ENCODE peak calls at places on chromosome 9, in nine cellular contexts. B is astrocyte of the spinal cord; P is SK-N-SH; I is breast epithelium; N is CD4-positive, alpha-beta memory T cell; U is GM23248; Q is naive thymus-derived CD4-positive, alpha-beta T cell; F is kidney epithelial cell; Z is IMR-90. L is an unnamed sample.

GRCh38 chr9:117121331-117121730 is 293.5 kb downstream of the ASTN2 start:
- DNase-seq in Z (no peak), I (no peak), P (no peak), F (no peak), Q (no peak), U (no peak), N (no peak), B (no peak), L (no peak)

GRCh38 chr9:113568081-113568435 is 104.5 kb downstream of the RGS3 start:
- DNase-seq in Q (no peak), I (no peak), U (no peak), B (no peak), P (no peak), N (no peak), Z (no peak), F (no peak), L (no peak)

GRCh38 chr9:125277411-125277810 is 15.8 kb downstream of the GAPVD1 start:
- DNase-seq in B (no peak), P (no peak), Z (no peak), U (no peak), Q (no peak), F (no peak), N (no peak), I (no peak), L (no peak)

GRCh38 chr9:129520981-129521380 is 99.9 kb downstream of the C9orf50 start:
- DNase-seq in N (no peak), U (no peak), I (no peak), Z (no peak), Q (no peak), F (no peak), B (no peak), P (no peak), L (no peak)

GRCh38 chr9:123825337-123825736 is 104.6 kb downstream of the DENND1A start:
- DNase-seq in B (peak), I (no peak), N (no peak), U (peak), F (no peak), Q (no peak), P (no peak), Z (peak), L (no peak)

GRCh38 chr9:3741729-3742128 is 215.9 kb upstream of the RFX3 start:
- DNase-seq in U (no peak), B (no peak), I (no peak), P (no peak), Q (no peak), Z (no peak), N (no peak), F (no peak), L (no peak)

GRCh38 chr9:6495484-6495883 is 82.5 kb downstream of the UHRF2 start:
- DNase-seq in I (no peak), F (no peak), Z (no peak), U (no peak), Q (no peak), N (no peak), P (no peak), B (no peak), L (no peak)

GRCh38 chr9:134433101-134433500 is 106.8 kb downstream of the RXRA start:
- DNase-seq in N (no peak), U (peak), Z (peak), F (no peak), P (no peak), Q (no peak), B (peak), I (no peak), L (no peak)

GRCh38 chr9:128061305-128061704 is 5.8 kb downstream of the NAIF1 start:
- DNase-seq in Q (no peak), N (no peak), F (no peak), B (no peak), P (no peak), Z (no peak), I (no peak), U (no peak), L (no peak)

GRCh38 chr9:33453999-33454660 is 6.7 kb upstream of the AQP3 start:
- DNase-seq in U (no peak), P (no peak), N (peak), B (no peak), Z (no peak), F (no peak), I (no peak), Q (no peak), L (peak)
- H3K4me3 ChIP-seq in U (no peak), P (no peak), N (no peak), B (no peak), Z (no peak), F (no peak), I (no peak), Q (no peak), L (no peak)

GRCh38 chr9:136994180-136994884 is 2.0 kb downstream of the CLIC3 start:
- DNase-seq in Q (no peak), F (no peak), P (no peak), I (no peak), Z (no peak), N (no peak), U (no peak), B (no peak), L (no peak)

GRCh38 chr9:136996361-136997281 is at the start of gene CLIC3:
- DNase-seq in Q (no peak), P (peak), I (no peak), N (peak), Z (no peak), U (peak), F (no peak), B (no peak), L (peak)

GRCh38 chr9:136995370-136995769 is 998 bp downstream of the CLIC3 start:
- DNase-seq in P (no peak), B (no peak), Z (no peak), I (no peak), N (no peak), F (no peak), Q (no peak), U (peak), L (no peak)

GRCh38 chr9:136995772-136996308 is 528 bp downstream of the CLIC3 start:
- DNase-seq in I (no peak), Z (peak), B (peak), U (peak), P (no peak), N (no peak), Q (no peak), F (no peak), L (no peak)

GRCh38 chr9:136994885-136995224 is 1.5 kb downstream of the CLIC3 start:
- DNase-seq in N (no peak), Q (no peak), F (no peak), Z (no peak), B (no peak), U (no peak), I (no peak), P (no peak), L (no peak)
- H3K4me3 ChIP-seq in N (no peak), Q (no peak), F (no peak), Z (no peak), B (no peak), U (peak), I (peak), P (no peak), L (no peak)

GRCh38 chr9:87194471-87194870 is 247.2 kb upstream of the GAS1 start:
- DNase-seq in Z (peak), Q (no peak), B (peak), U (peak), I (no peak), P (no peak), N (no peak), F (peak), L (no peak)

GRCh38 chr9:87193151-87193550 is 245.8 kb upstream of the GAS1 start:
- DNase-seq in B (no peak), I (no peak), U (peak), F (no peak), N (no peak), P (no peak), Z (peak), Q (no peak), L (no peak)

GRCh38 chr9:87195306-87195705 is 248.0 kb upstream of the GAS1 start:
- DNase-seq in I (no peak), P (no peak), U (peak), Z (peak), Q (no peak), N (no peak), F (no peak), B (no peak), L (no peak)

GRCh38 chr9:87197349-87198130 is 250.2 kb upstream of the GAS1 start:
- DNase-seq in N (no peak), Z (no peak), F (no peak), U (no peak), P (no peak), I (no peak), Q (no peak), B (no peak), L (no peak)

GRCh38 chr9:87193925-87194380 is 246.6 kb upstream of the GAS1 start:
- DNase-seq in Z (peak), F (peak), U (peak), P (no peak), I (no peak), B (peak), Q (no peak), N (no peak), L (no peak)
- H3K4me3 ChIP-seq in Z (no peak), F (no peak), U (peak), P (no peak), I (no peak), B (no peak), Q (no peak), N (no peak), L (no peak)

GRCh38 chr9:94999832-95000231 is 273.3 kb downstream of the AOPEP start:
- DNase-seq in N (no peak), P (no peak), F (no peak), Q (no peak), Z (no peak), I (no peak), B (no peak), U (no peak), L (no peak)

GRCh38 chr9:95003694-95004451 is 277.4 kb downstream of the AOPEP start:
- DNase-seq in P (peak), Q (no peak), I (no peak), B (peak), N (no peak), U (peak), F (no peak), Z (peak), L (peak)

GRCh38 chr9:94997727-94998126 is 271.2 kb downstream of the AOPEP start:
- DNase-seq in Z (no peak), I (no peak), B (no peak), U (no peak), P (no peak), F (no peak), N (no peak), Q (no peak), L (no peak)

GRCh38 chr9:95001720-95002119 is 275.2 kb downstream of the AOPEP start:
- DNase-seq in P (no peak), Q (no peak), Z (no peak), I (no peak), B (no peak), F (no peak), N (no peak), U (no peak), L (no peak)

GRCh38 chr9:95000821-95001220 is 274.3 kb downstream of the AOPEP start:
- DNase-seq in B (no peak), F (no peak), U (no peak), N (no peak), I (no peak), Q (no peak), Z (no peak), P (no peak), L (no peak)
- H3K4me3 ChIP-seq in B (no peak), F (no peak), U (no peak), N (no peak), I (peak), Q (no peak), Z (no peak), P (no peak), L (no peak)

GRCh38 chr9:22157831-22158230 is 148.7 kb upstream of the CDKN2B start:
- DNase-seq in Z (no peak), U (no peak), B (no peak), I (no peak), P (no peak), Q (no peak), F (no peak), N (no peak), L (no peak)
- H3K4me3 ChIP-seq in Z (no peak), U (no peak), B (no peak), I (no peak), P (no peak), Q (no peak), F (no peak), N (no peak), L (no peak)

GRCh38 chr9:120569556-120569955 is 10.4 kb downstream of the CDK5RAP2 start:
- DNase-seq in Z (peak), Q (no peak), B (no peak), I (no peak), P (no peak), U (peak), N (no peak), F (no peak), L (no peak)

GRCh38 chr9:120574473-120574872 is 5.5 kb downstream of the CDK5RAP2 start:
- DNase-seq in N (no peak), Q (no peak), Z (no peak), U (no peak), B (no peak), P (no peak), I (no peak), F (no peak), L (no peak)

GRCh38 chr9:120570296-120570695 is 9.7 kb downstream of the CDK5RAP2 start:
- DNase-seq in F (no peak), U (no peak), Z (no peak), B (no peak), I (no peak), N (no peak), Q (no peak), P (no peak), L (no peak)

GRCh38 chr9:120568816-120569215 is 11.2 kb downstream of the CDK5RAP2 start:
- DNase-seq in I (no peak), Q (no peak), N (no peak), B (no peak), U (no peak), F (no peak), P (no peak), Z (no peak), L (no peak)

GRCh38 chr9:120571443-120572257 is 8.3 kb downstream of the CDK5RAP2 start:
- DNase-seq in U (peak), Q (no peak), I (peak), P (peak), F (no peak), Z (peak), N (no peak), B (peak), L (no peak)
- H3K4me3 ChIP-seq in U (peak), Q (no peak), I (no peak), P (no peak), F (no peak), Z (no peak), N (no peak), B (no peak), L (no peak)

GRCh38 chr9:95085036-95085770 is 232.3 kb downstream of the FANCC start:
- DNase-seq in N (no peak), U (no peak), Q (no peak), F (no peak), Z (no peak), P (no peak), B (no peak), I (no peak), L (peak)
- H3K4me3 ChIP-seq in N (no peak), U (no peak), Q (no peak), F (no peak), Z (no peak), P (no peak), B (no peak), I (no peak), L (no peak)

DNA sequence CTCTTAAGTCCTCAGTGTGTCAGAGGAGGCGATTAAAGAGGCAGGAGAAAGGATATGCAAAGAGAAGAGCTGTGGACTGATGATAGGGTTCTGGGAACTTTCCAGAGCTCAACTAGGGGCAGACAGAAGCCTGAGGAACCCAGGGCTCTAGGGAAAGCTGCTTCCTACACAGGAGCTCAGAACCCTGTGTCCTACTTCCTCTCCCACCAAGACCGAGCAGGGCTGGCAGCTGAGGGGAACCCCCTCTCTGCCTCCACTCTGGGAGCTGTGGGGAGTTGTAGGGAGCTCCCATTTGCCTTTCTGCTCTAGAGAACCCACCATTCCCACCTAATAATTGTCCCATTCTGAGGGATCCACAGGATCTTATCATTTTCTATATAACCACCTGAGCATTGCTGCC is 674.3 kb downstream of the ACTL7B start:
- DNase-seq in Z (no peak), F (no peak), P (no peak), I (no peak), N (no peak), B (no peak), Q (no peak), U (no peak), L (no peak)
- H3K4me3 ChIP-seq in Z (no peak), F (no peak), P (no peak), I (no peak), N (no peak), B (no peak), Q (no peak), U (no peak), L (no peak)

DNA sequence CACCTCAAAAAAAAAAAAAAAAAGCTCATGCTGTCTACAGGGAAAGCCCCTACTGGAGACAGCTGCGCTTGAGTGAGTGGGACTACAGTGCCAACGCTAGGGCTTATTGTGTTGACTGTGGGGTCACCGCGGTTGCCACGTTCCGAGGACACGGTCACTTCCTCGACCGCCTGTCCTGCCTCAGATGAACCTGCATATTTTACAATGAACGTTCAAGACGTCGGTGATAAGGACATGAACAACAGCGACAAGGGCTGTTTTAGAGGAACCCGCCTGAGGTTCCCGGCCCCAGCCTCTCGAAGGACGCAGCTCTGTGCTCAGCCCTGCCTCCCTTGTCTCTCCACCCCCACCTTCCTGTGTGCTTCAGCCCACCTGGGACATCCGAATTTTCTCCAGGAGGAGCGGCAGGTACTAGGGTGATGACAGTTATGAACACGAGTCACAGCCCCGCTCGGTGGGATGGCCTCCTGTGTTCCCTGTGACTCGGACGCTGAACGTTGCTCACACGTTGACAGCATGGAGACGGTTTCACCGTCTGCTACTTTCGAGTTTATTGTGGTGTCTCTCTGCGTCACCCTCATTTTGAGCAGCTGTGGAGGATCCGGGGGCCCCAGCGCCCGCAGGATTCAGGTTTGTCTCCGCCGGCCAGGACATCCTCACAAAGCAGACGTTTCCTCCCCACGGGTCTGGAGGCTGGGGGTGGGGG is 11.3 kb upstream of the DIPK1B start:
- DNase-seq in N (peak), B (no peak), Q (peak), F (no peak), Z (peak), I (no peak), U (no peak), P (no peak), L (peak)
- H3K4me3 ChIP-seq in N (peak), B (no peak), Q (peak), F (no peak), Z (no peak), I (peak), U (no peak), P (no peak), L (peak)

DNA sequence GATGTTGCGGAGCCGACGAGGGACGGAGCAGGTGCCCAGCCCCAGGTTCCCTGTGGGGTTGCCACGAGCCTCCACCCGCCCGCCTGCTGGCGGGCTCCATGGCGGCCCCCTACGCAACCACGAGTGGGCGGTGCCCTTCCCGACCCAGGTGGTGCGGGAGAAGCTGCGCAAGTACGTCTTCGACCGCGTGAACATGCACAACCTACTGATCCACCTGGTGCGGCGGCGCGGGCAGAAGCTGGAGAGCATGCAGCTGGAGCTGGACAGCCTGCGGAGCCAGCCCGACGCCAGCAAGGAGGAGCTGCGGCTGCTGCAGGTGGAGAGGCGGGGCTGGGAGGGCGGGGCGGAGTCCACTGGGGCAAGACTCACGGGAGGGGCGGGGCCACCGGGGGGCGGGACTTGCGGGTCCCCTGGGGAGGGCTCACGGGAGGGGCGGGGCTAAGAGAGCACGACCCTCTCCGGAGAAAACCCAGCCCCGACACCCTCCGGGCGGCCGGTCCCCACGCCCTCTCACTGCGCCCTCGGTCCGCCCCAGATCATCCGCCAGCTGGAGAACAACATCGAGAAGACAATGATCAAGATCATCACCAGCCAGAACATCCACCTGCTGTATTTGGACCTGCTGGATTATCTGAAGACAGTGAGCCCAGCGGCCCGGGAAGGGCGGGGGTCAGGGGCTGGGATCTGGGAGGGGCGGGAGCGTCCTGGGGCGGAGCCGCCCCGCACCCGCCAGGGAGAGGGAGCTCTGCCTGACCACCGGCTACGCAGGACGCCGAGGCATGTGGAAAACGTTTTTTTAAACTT is 3.9 kb downstream of the CCDC183 start:
- DNase-seq in B (peak), F (peak), Q (peak), I (peak), U (peak), Z (peak), N (peak), P (peak), L (peak)
- H3K4me3 ChIP-seq in B (peak), F (peak), Q (peak), I (peak), U (peak), Z (peak), N (no peak), P (peak), L (peak)